ENCODE peak calls at places on chromosomes 12 and 14, in five cellular contexts. One of them, this sample, is unnamed.

GRCh38 chr14:63853831-63854293 is 1.1 kb downstream of the SYNE2 start:
- DNase-seq in stimulated activated CD8-positive, alpha-beta memory T cell treated with anti-CD3 and anti-CD28 coated beads, Interleukin-7, amount 100 ng/mL, for 4 hours: peak; percentile 21
- DNase-seq in HFF-Myc: no peak
- DNase-seq in mammary epithelial cell: peak; percentile 94
- DNase-seq in GDM1: no peak
- DNase-seq in this sample: no peak

GRCh38 chr14:70905316-70905715 is 1.9 kb upstream of the PCNX1 start:
- DNase-seq in stimulated activated CD8-positive, alpha-beta memory T cell treated with anti-CD3 and anti-CD28 coated beads, Interleukin-7, amount 100 ng/mL, for 4 hours: no peak
- DNase-seq in HFF-Myc: no peak
- DNase-seq in mammary epithelial cell: no peak
- DNase-seq in GDM1: no peak
- DNase-seq in this sample: no peak

GRCh38 chr12:106684497-106684896 is 90.0 kb upstream of the RIC8B start:
- DNase-seq in HFF-Myc: no peak
- DNase-seq in stimulated activated CD8-positive, alpha-beta memory T cell treated with anti-CD3 and anti-CD28 coated beads, Interleukin-7, amount 100 ng/mL, for 4 hours: no peak
- DNase-seq in GDM1: no peak
- DNase-seq in mammary epithelial cell: no peak
- DNase-seq in this sample: no peak

GRCh38 chr12:51635371-51635770 is 44.3 kb downstream of the SCN8A start:
- DNase-seq in HFF-Myc: no peak
- DNase-seq in mammary epithelial cell: peak; percentile 10
- DNase-seq in stimulated activated CD8-positive, alpha-beta memory T cell treated with anti-CD3 and anti-CD28 coated beads, Interleukin-7, amount 100 ng/mL, for 4 hours: no peak
- DNase-seq in GDM1: no peak
- DNase-seq in this sample: no peak

GRCh38 chr12:47816646-47817271 is 2.9 kb downstream of the HDAC7 start:
- DNase-seq in GDM1: no peak
- DNase-seq in stimulated activated CD8-positive, alpha-beta memory T cell treated with anti-CD3 and anti-CD28 coated beads, Interleukin-7, amount 100 ng/mL, for 4 hours: no peak
- DNase-seq in HFF-Myc: no peak
- DNase-seq in mammary epithelial cell: no peak
- DNase-seq in this sample: no peak

GRCh38 chr14:103724116-103724515 is 8.5 kb downstream of the ZFYVE21 start:
- DNase-seq in stimulated activated CD8-positive, alpha-beta memory T cell treated with anti-CD3 and anti-CD28 coated beads, Interleukin-7, amount 100 ng/mL, for 4 hours: no peak
- DNase-seq in GDM1: no peak
- DNase-seq in mammary epithelial cell: no peak
- DNase-seq in HFF-Myc: no peak
- DNase-seq in this sample: no peak

GRCh38 chr14:54535126-54535525 is 25.4 kb downstream of the CGRRF1 start:
- DNase-seq in GDM1: no peak
- DNase-seq in stimulated activated CD8-positive, alpha-beta memory T cell treated with anti-CD3 and anti-CD28 coated beads, Interleukin-7, amount 100 ng/mL, for 4 hours: no peak
- DNase-seq in HFF-Myc: no peak
- DNase-seq in mammary epithelial cell: no peak
- DNase-seq in this sample: no peak

GRCh38 chr12:2619136-2619535 is 175.6 kb upstream of the FKBP4 start:
- DNase-seq in HFF-Myc: no peak
- DNase-seq in mammary epithelial cell: no peak
- DNase-seq in GDM1: no peak
- DNase-seq in stimulated activated CD8-positive, alpha-beta memory T cell treated with anti-CD3 and anti-CD28 coated beads, Interleukin-7, amount 100 ng/mL, for 4 hours: no peak
- DNase-seq in this sample: no peak

GRCh38 chr12:24307716-24308335 is 358.4 kb upstream of the SOX5 start:
- DNase-seq in GDM1: no peak
- DNase-seq in HFF-Myc: no peak
- DNase-seq in stimulated activated CD8-positive, alpha-beta memory T cell treated with anti-CD3 and anti-CD28 coated beads, Interleukin-7, amount 100 ng/mL, for 4 hours: no peak
- DNase-seq in mammary epithelial cell: no peak
- DNase-seq in this sample: no peak

GRCh38 chr12:108605000-108605689 is 7.3 kb upstream of the TMEM119 start:
- DNase-seq in mammary epithelial cell: no peak
- DNase-seq in GDM1: no peak
- DNase-seq in stimulated activated CD8-positive, alpha-beta memory T cell treated with anti-CD3 and anti-CD28 coated beads, Interleukin-7, amount 100 ng/mL, for 4 hours: no peak
- DNase-seq in HFF-Myc: no peak
- DNase-seq in this sample: no peak

This sample was measured in AML-193.